ENCODE peak calls at places on chromosome 1, in seven cellular contexts. One of them, this sample, is unnamed.
A peak's percentile ranks its signal among the peaks of the same experiment; 100 is the strongest.

GRCh38 chr1:76113446-76113845 is 38.9 kb downstream of the ST6GALNAC3 start:
- DNase-seq in neural progenitor cell: no peak
- DNase-seq in CD8-positive, alpha-beta T cell: no peak
- DNase-seq in astrocyte of the spinal cord: no peak
- DNase-seq in mammary epithelial cell: no peak
- DNase-seq in left ventricle myocardium inferior: no peak
- DNase-seq in AG09309: no peak
- DNase-seq in this sample: no peak

GRCh38 chr1:31815752-31816484 is at the start of gene SPOCD1:
- DNase-seq in left ventricle myocardium inferior: peak; percentile 67
- DNase-seq in AG09309: no peak
- DNase-seq in mammary epithelial cell: peak; percentile 58
- DNase-seq in astrocyte of the spinal cord: peak; percentile 71
- DNase-seq in neural progenitor cell: peak; percentile 91
- DNase-seq in CD8-positive, alpha-beta T cell: peak; percentile 87
- DNase-seq in this sample: peak; percentile 77

GRCh38 chr1:2628191-2628932 is 4.5 kb downstream of the MMEL1 start:
- DNase-seq in neural progenitor cell: peak; percentile 39
- DNase-seq in left ventricle myocardium inferior: no peak
- DNase-seq in AG09309: no peak
- DNase-seq in CD8-positive, alpha-beta T cell: no peak
- DNase-seq in mammary epithelial cell: no peak
- DNase-seq in astrocyte of the spinal cord: no peak
- DNase-seq in this sample: no peak

GRCh38 chr1:172654535-172654934 is 4.4 kb upstream of the FASLG start:
- DNase-seq in astrocyte of the spinal cord: peak; percentile 78
- DNase-seq in left ventricle myocardium inferior: no peak
- DNase-seq in mammary epithelial cell: peak; percentile 76
- DNase-seq in AG09309: no peak
- DNase-seq in CD8-positive, alpha-beta T cell: no peak
- DNase-seq in neural progenitor cell: no peak
- DNase-seq in this sample: peak; percentile 83

GRCh38 chr1:36843906-36844610 is 190.3 kb downstream of the GRIK3 start:
- DNase-seq in astrocyte of the spinal cord: no peak
- DNase-seq in neural progenitor cell: no peak
- DNase-seq in AG09309: no peak
- DNase-seq in CD8-positive, alpha-beta T cell: no peak
- DNase-seq in left ventricle myocardium inferior: no peak
- DNase-seq in mammary epithelial cell: no peak
- DNase-seq in this sample: no peak

GRCh38 chr1:38284953-38285352 is 238.4 kb upstream of the POU3F1 start:
- DNase-seq in mammary epithelial cell: no peak
- DNase-seq in CD8-positive, alpha-beta T cell: no peak
- DNase-seq in neural progenitor cell: no peak
- DNase-seq in AG09309: no peak
- DNase-seq in astrocyte of the spinal cord: no peak
- DNase-seq in left ventricle myocardium inferior: peak; percentile 25
- DNase-seq in this sample: no peak

GRCh38 chr1:207032528-207033017 is at the start of gene C1orf116:
- DNase-seq in mammary epithelial cell: peak; percentile 99
- DNase-seq in AG09309: no peak
- DNase-seq in neural progenitor cell: peak; percentile 61
- DNase-seq in left ventricle myocardium inferior: no peak
- DNase-seq in astrocyte of the spinal cord: no peak
- DNase-seq in CD8-positive, alpha-beta T cell: no peak
- DNase-seq in this sample: peak; percentile 99

GRCh38 chr1:43441166-43441893 is 12.4 kb downstream of the HYI start:
- DNase-seq in mammary epithelial cell: no peak
- DNase-seq in left ventricle myocardium inferior: no peak
- DNase-seq in CD8-positive, alpha-beta T cell: no peak
- DNase-seq in astrocyte of the spinal cord: no peak
- DNase-seq in neural progenitor cell: no peak
- DNase-seq in AG09309: no peak
- DNase-seq in this sample: no peak

GRCh38 chr1:15948600-15949452 is 27.1 kb downstream of the ZBTB17 start:
- DNase-seq in astrocyte of the spinal cord: peak; percentile 97
- DNase-seq in left ventricle myocardium inferior: peak; percentile 64
- DNase-seq in CD8-positive, alpha-beta T cell: no peak
- DNase-seq in AG09309: peak; percentile 88
- DNase-seq in neural progenitor cell: no peak
- DNase-seq in mammary epithelial cell: peak; percentile 94
- DNase-seq in this sample: peak; percentile 92

GRCh38 chr1:92832537-92833160 is 809 bp downstream of the RPL5 start:
- DNase-seq in mammary epithelial cell: no peak
- DNase-seq in CD8-positive, alpha-beta T cell: no peak
- DNase-seq in left ventricle myocardium inferior: no peak
- DNase-seq in AG09309: no peak
- DNase-seq in astrocyte of the spinal cord: no peak
- DNase-seq in neural progenitor cell: no peak
- DNase-seq in this sample: no peak

GRCh38 chr1:197106869-197107268 is 39.6 kb downstream of the ASPM start:
- DNase-seq in left ventricle myocardium inferior: no peak
- DNase-seq in neural progenitor cell: no peak
- DNase-seq in mammary epithelial cell: no peak
- DNase-seq in AG09309: no peak
- DNase-seq in astrocyte of the spinal cord: no peak
- DNase-seq in CD8-positive, alpha-beta T cell: no peak
- DNase-seq in this sample: no peak
- H3K4me3 ChIP-seq in left ventricle myocardium inferior: no peak overlapping the region
- H3K4me3 ChIP-seq in neural progenitor cell: no peak overlapping the region
- H3K4me3 ChIP-seq in mammary epithelial cell: no peak overlapping the region
- H3K4me3 ChIP-seq in AG09309: no peak overlapping the region
- H3K4me3 ChIP-seq in astrocyte of the spinal cord: no peak overlapping the region
- H3K4me3 ChIP-seq in CD8-positive, alpha-beta T cell: no peak overlapping the region
- H3K4me3 ChIP-seq in this sample: no peak overlapping the region

DNA sequence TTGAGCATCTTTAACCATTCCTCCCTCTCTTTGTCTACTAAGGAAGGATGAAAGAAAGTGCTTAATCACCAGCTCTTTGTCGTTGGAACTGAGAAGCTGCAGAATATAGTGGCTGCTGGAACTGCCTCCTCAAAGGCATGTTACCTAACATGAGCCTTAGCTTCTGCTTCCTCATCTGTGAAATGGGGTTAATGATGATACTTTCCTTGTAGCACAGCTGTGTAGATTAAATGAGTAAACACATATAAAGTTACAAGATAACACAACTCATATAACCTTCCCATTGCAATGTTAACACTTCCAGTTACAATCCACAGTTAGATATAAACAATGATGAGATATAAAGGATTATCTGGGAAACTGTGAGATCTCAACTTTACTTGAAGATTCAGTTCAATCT is 48.4 kb upstream of the ZNF326 start:
- DNase-seq in neural progenitor cell: peak; percentile 22
- DNase-seq in left ventricle myocardium inferior: no peak
- DNase-seq in AG09309: no peak
- DNase-seq in mammary epithelial cell: no peak
- DNase-seq in CD8-positive, alpha-beta T cell: no peak
- DNase-seq in astrocyte of the spinal cord: no peak
- DNase-seq in this sample: no peak
- H3K4me3 ChIP-seq in neural progenitor cell: no peak overlapping the region
- H3K4me3 ChIP-seq in left ventricle myocardium inferior: no peak overlapping the region
- H3K4me3 ChIP-seq in AG09309: no peak overlapping the region
- H3K4me3 ChIP-seq in mammary epithelial cell: no peak overlapping the region
- H3K4me3 ChIP-seq in CD8-positive, alpha-beta T cell: no peak overlapping the region
- H3K4me3 ChIP-seq in astrocyte of the spinal cord: no peak overlapping the region
- H3K4me3 ChIP-seq in this sample: no peak overlapping the region

GRCh38 chr1:150562384-150563339 is 13.5 kb downstream of the ADAMTSL4 start:
- DNase-seq in astrocyte of the spinal cord: no peak
- DNase-seq in left ventricle myocardium inferior: no peak
- DNase-seq in CD8-positive, alpha-beta T cell: peak; percentile 69
- DNase-seq in neural progenitor cell: peak; percentile 73
- DNase-seq in mammary epithelial cell: no peak
- DNase-seq in AG09309: no peak
- DNase-seq in this sample: no peak

GRCh38 chr1:150561830-150562367 is 12.7 kb downstream of the ADAMTSL4 start:
- DNase-seq in CD8-positive, alpha-beta T cell: peak; percentile 79
- DNase-seq in left ventricle myocardium inferior: peak; percentile 95
- DNase-seq in neural progenitor cell: peak; percentile 94
- DNase-seq in AG09309: peak; percentile 86
- DNase-seq in astrocyte of the spinal cord: peak; percentile 98
- DNase-seq in mammary epithelial cell: peak; percentile 86
- DNase-seq in this sample: peak; percentile 88

GRCh38 chr1:150564051-150564991 is 15.1 kb downstream of the MCL1 start:
- DNase-seq in CD8-positive, alpha-beta T cell: peak; percentile 23
- DNase-seq in AG09309: no peak
- DNase-seq in mammary epithelial cell: no peak
- DNase-seq in neural progenitor cell: no peak
- DNase-seq in astrocyte of the spinal cord: peak; percentile 37
- DNase-seq in left ventricle myocardium inferior: no peak
- DNase-seq in this sample: peak; percentile 64

GRCh38 chr1:150560986-150561829 is 12.0 kb downstream of the ADAMTSL4 start:
- DNase-seq in astrocyte of the spinal cord: peak; percentile 99
- DNase-seq in CD8-positive, alpha-beta T cell: peak; percentile 82
- DNase-seq in mammary epithelial cell: peak; percentile 98
- DNase-seq in left ventricle myocardium inferior: peak; percentile 94
- DNase-seq in neural progenitor cell: peak; percentile 96
- DNase-seq in AG09309: peak; percentile 97
- DNase-seq in this sample: peak; percentile 97

DNA sequence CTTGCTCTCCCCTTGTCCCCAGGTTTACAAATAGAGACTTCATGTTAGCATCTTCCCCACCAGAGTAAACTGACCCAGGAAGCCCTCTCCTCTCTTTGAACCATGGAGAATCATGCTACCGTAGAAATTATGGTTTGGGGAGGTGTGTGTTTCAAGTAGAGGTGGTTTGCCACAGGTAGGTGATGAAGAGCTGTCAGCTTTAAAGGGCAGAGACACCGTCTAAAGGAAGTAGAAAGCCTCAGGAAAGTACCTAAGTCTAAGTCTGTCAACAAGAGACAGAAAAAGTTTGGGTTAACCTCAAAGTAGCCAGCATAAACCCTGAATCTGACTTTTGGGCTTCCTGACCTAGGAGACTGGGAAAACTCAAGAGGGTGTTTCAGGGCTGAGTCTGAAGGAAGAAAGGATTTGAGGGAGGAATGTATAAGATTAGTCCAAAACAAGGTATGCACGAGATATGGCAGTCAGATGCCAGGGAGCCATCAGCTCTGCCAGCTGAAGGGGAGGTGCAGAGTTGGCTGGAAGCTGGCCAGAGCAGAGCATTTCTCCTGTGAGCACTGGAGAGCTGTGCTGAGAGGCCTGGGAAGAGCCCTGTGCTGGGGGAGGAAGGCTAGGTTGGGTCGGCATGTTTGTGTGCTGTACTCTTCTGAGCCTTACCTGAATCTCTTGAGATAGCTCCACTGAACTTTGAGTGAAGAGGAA is 14.3 kb downstream of the ADAMTSL4 start:
- DNase-seq in left ventricle myocardium inferior: peak; percentile 75
- DNase-seq in mammary epithelial cell: peak; percentile 54
- DNase-seq in CD8-positive, alpha-beta T cell: peak; percentile 50
- DNase-seq in astrocyte of the spinal cord: peak; percentile 41
- DNase-seq in AG09309: no peak
- DNase-seq in neural progenitor cell: no peak
- DNase-seq in this sample: peak; percentile 64
- H3K4me3 ChIP-seq in left ventricle myocardium inferior: peak overlapping the region; percentile 64
- H3K4me3 ChIP-seq in mammary epithelial cell: no peak overlapping the region
- H3K4me3 ChIP-seq in CD8-positive, alpha-beta T cell: peak overlapping the region; percentile 82
- H3K4me3 ChIP-seq in astrocyte of the spinal cord: no peak overlapping the region
- H3K4me3 ChIP-seq in AG09309: no peak overlapping the region
- H3K4me3 ChIP-seq in neural progenitor cell: no peak overlapping the region
- H3K4me3 ChIP-seq in this sample: no peak overlapping the region

DNA sequence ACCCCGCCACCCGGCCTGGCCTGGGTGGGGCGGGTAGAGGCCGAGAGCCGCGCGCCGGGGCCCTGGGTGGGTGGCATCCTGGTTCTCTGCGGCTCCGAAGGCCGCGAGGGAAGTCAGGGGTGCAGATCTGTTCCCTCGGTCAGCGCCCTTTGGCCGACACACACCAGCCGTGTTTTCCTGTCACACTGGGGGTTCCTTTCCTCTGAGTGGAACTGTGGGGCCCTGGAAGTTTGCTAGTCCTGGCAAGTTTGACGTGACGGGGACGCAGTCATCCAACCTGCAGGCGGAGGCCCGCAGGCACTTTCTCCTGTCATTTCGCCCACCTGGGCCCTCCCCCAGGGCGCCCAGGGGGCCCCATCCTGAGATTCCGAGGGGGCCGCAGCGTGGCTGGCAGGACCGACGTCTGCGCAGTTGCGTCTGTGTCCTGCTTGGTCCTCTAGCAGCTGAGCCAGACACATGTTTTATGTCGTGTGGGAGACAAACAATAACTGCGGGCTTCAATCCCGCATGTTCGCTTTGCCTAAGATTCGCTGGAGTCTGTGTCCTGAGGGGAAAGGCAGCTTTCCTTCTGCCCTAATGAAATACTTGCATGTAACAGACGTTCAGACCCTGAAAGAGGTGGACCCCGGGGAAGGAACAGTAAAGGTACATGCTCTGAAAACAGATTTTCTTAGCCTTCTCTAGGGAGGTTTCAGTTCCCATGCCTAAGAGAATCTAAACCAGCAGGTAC is 1.5 kb downstream of the FAM163A start:
- DNase-seq in neural progenitor cell: peak; percentile 3
- DNase-seq in mammary epithelial cell: no peak
- DNase-seq in CD8-positive, alpha-beta T cell: no peak
- DNase-seq in left ventricle myocardium inferior: no peak
- DNase-seq in AG09309: no peak
- DNase-seq in astrocyte of the spinal cord: no peak
- DNase-seq in this sample: no peak
- H3K4me3 ChIP-seq in neural progenitor cell: peak overlapping the region; percentile 56
- H3K4me3 ChIP-seq in mammary epithelial cell: no peak overlapping the region
- H3K4me3 ChIP-seq in CD8-positive, alpha-beta T cell: no peak overlapping the region
- H3K4me3 ChIP-seq in left ventricle myocardium inferior: peak overlapping the region; percentile 66
- H3K4me3 ChIP-seq in AG09309: no peak overlapping the region
- H3K4me3 ChIP-seq in astrocyte of the spinal cord: no peak overlapping the region
- H3K4me3 ChIP-seq in this sample: no peak overlapping the region

This sample was measured in bronchial epithelial cell.